ENCODE peak calls at places on chromosome 3, in seven cellular contexts. One of them, this sample, is unnamed. For H3K4me1 and H3K9me3, the result is how much of the 10 kb centered on the place peaks cover.

GRCh38 chr3:23071758-23072157 is 131.4 kb upstream of the UBE2E2 start:
- ATAC-seq in Panc1: no peak
- ATAC-seq in A549: no peak
- ATAC-seq in mucosa of descending colon: peak
- ATAC-seq in PC-3: no peak
- ATAC-seq in HepG2: no peak
- ATAC-seq in pancreas: no peak
- ATAC-seq in this sample: no peak

GRCh38 chr3:125310623-125311076 is 64.5 kb downstream of the ZNF148 start:
- ATAC-seq in mucosa of descending colon: peak
- ATAC-seq in Panc1: peak
- ATAC-seq in pancreas: no peak
- ATAC-seq in HepG2: peak
- ATAC-seq in A549: no peak
- ATAC-seq in PC-3: no peak
- ATAC-seq in this sample: no peak

GRCh38 chr3:121998030-121998580 is 23.9 kb downstream of the ILDR1 start:
- ATAC-seq in Panc1: no peak
- ATAC-seq in A549: no peak
- ATAC-seq in PC-3: peak
- ATAC-seq in pancreas: no peak
- ATAC-seq in mucosa of descending colon: peak
- ATAC-seq in HepG2: no peak
- ATAC-seq in this sample: no peak

GRCh38 chr3:4978259-4978965 is 825 bp upstream of the BHLHE40 start:
- ATAC-seq in A549: peak
- ATAC-seq in HepG2: peak
- ATAC-seq in Panc1: peak
- ATAC-seq in PC-3: peak
- ATAC-seq in pancreas: peak
- ATAC-seq in mucosa of descending colon: peak
- ATAC-seq in this sample: peak

GRCh38 chr3:72323794-72324193 is 524.5 kb downstream of the SHQ1 start:
- ATAC-seq in HepG2: no peak
- ATAC-seq in mucosa of descending colon: no peak
- ATAC-seq in Panc1: no peak
- ATAC-seq in pancreas: no peak
- ATAC-seq in PC-3: no peak
- ATAC-seq in A549: no peak
- ATAC-seq in this sample: no peak

GRCh38 chr3:162217603-162218002 is 721.0 kb downstream of the OTOL1 start:
- ATAC-seq in HepG2: no peak
- ATAC-seq in A549: no peak
- ATAC-seq in mucosa of descending colon: no peak
- ATAC-seq in pancreas: no peak
- ATAC-seq in Panc1: no peak
- ATAC-seq in PC-3: peak
- ATAC-seq in this sample: no peak

GRCh38 chr3:12931273-12931905 is 90.0 kb upstream of the RPL32 start:
- ATAC-seq in mucosa of descending colon: no peak
- ATAC-seq in Panc1: no peak
- ATAC-seq in A549: no peak
- ATAC-seq in pancreas: no peak
- ATAC-seq in HepG2: peak
- ATAC-seq in PC-3: no peak
- ATAC-seq in this sample: no peak

GRCh38 chr3:101970915-101971314 is 121.6 kb downstream of the NFKBIZ start:
- ATAC-seq in HepG2: peak
- ATAC-seq in Panc1: no peak
- ATAC-seq in PC-3: no peak
- ATAC-seq in pancreas: no peak
- ATAC-seq in mucosa of descending colon: no peak
- ATAC-seq in A549: no peak
- ATAC-seq in this sample: no peak

GRCh38 chr3:150327678-150328667 is 80.1 kb upstream of the TSC22D2 start:
- ATAC-seq in mucosa of descending colon: no peak
- ATAC-seq in PC-3: no peak
- ATAC-seq in A549: no peak
- ATAC-seq in pancreas: no peak
- ATAC-seq in HepG2: no peak
- ATAC-seq in Panc1: no peak
- ATAC-seq in this sample: no peak

GRCh38 chr3:23966308-23966707 is 21.2 kb downstream of the NR1D2 start:
- ATAC-seq in A549: no peak
- ATAC-seq in mucosa of descending colon: no peak
- ATAC-seq in pancreas: no peak
- ATAC-seq in PC-3: no peak
- ATAC-seq in HepG2: no peak
- ATAC-seq in Panc1: no peak
- ATAC-seq in this sample: no peak

GRCh38 chr3:172201136-172201989 is 162.0 kb downstream of the FNDC3B start:
- ATAC-seq in PC-3: no peak
- ATAC-seq in HepG2: no peak
- ATAC-seq in A549: peak
- ATAC-seq in pancreas: peak
- ATAC-seq in mucosa of descending colon: peak
- ATAC-seq in Panc1: peak
- ATAC-seq in this sample: peak

GRCh38 chr3:184690236-184690883 is 21.5 kb downstream of the MAGEF1 start:
- ATAC-seq in pancreas: no peak
- ATAC-seq in A549: no peak
- ATAC-seq in PC-3: no peak
- ATAC-seq in Panc1: peak
- ATAC-seq in mucosa of descending colon: no peak
- ATAC-seq in HepG2: no peak
- ATAC-seq in this sample: no peak

GRCh38 chr3:46927718-46928073 is 48.8 kb downstream of the CCDC12 start:
- ATAC-seq in A549: no peak
- ATAC-seq in pancreas: no peak
- ATAC-seq in HepG2: no peak
- ATAC-seq in mucosa of descending colon: no peak
- ATAC-seq in PC-3: no peak
- ATAC-seq in Panc1: no peak
- ATAC-seq in this sample: no peak
- H3K4me1 ChIP-seq in A549: half or more
- H3K4me1 ChIP-seq in pancreas: under half
- H3K4me1 ChIP-seq in HepG2: under half
- H3K4me1 ChIP-seq in mucosa of descending colon: half or more
- H3K4me1 ChIP-seq in PC-3: under half
- H3K4me1 ChIP-seq in Panc1: under half
- H3K4me1 ChIP-seq in this sample: under half

GRCh38 chr3:8348076-8348475 is 153.5 kb upstream of the LMCD1 start:
- ATAC-seq in mucosa of descending colon: no peak
- ATAC-seq in PC-3: no peak
- ATAC-seq in A549: no peak
- ATAC-seq in Panc1: no peak
- ATAC-seq in pancreas: no peak
- ATAC-seq in HepG2: no peak
- ATAC-seq in this sample: no peak

GRCh38 chr3:8357859-8358258 is 143.8 kb upstream of the LMCD1 start:
- ATAC-seq in pancreas: no peak
- ATAC-seq in Panc1: no peak
- ATAC-seq in mucosa of descending colon: no peak
- ATAC-seq in A549: no peak
- ATAC-seq in HepG2: no peak
- ATAC-seq in PC-3: no peak
- ATAC-seq in this sample: no peak

GRCh38 chr3:8353364-8353763 is 148.3 kb upstream of the LMCD1 start:
- ATAC-seq in A549: no peak
- ATAC-seq in pancreas: no peak
- ATAC-seq in Panc1: no peak
- ATAC-seq in HepG2: no peak
- ATAC-seq in PC-3: no peak
- ATAC-seq in mucosa of descending colon: no peak
- ATAC-seq in this sample: no peak

GRCh38 chr3:8355346-8355745 is 146.3 kb upstream of the LMCD1 start:
- ATAC-seq in pancreas: no peak
- ATAC-seq in PC-3: no peak
- ATAC-seq in mucosa of descending colon: no peak
- ATAC-seq in A549: no peak
- ATAC-seq in HepG2: no peak
- ATAC-seq in Panc1: no peak
- ATAC-seq in this sample: no peak

DNA sequence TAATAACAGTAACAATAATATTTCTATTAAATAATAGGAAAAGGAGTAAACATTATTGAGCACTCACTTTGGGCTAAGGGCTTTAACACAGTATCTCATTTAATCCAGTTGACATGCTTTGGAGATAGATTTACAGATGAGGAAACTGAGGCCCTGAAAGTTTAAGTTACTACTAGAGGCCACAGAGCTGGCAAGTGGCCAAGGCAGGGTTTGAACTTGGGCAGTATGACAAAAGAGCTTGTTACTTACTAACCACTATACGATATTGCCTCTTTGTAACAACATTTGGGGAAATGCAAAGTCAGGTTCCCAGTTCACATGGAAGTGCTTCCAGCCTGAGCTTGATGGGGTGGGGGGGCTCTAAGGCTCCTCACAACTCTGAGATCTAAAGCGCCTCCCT is 149.1 kb upstream of the LMCD1 start:
- ATAC-seq in Panc1: no peak
- ATAC-seq in A549: no peak
- ATAC-seq in PC-3: no peak
- ATAC-seq in mucosa of descending colon: no peak
- ATAC-seq in pancreas: no peak
- ATAC-seq in HepG2: no peak
- ATAC-seq in this sample: no peak
- H3K9me3 ChIP-seq in Panc1: under half
- H3K9me3 ChIP-seq in A549: under half
- H3K9me3 ChIP-seq in PC-3: under half
- H3K9me3 ChIP-seq in mucosa of descending colon: under half
- H3K9me3 ChIP-seq in pancreas: under half
- H3K9me3 ChIP-seq in HepG2: under half
- H3K9me3 ChIP-seq in this sample: under half

GRCh38 chr3:52986049-52986448 is 59.8 kb downstream of the SFMBT1 start:
- ATAC-seq in mucosa of descending colon: no peak
- ATAC-seq in HepG2: no peak
- ATAC-seq in pancreas: no peak
- ATAC-seq in PC-3: peak
- ATAC-seq in Panc1: no peak
- ATAC-seq in A549: no peak
- ATAC-seq in this sample: no peak

GRCh38 chr3:52983336-52983807 is 62.5 kb downstream of the SFMBT1 start:
- ATAC-seq in A549: no peak
- ATAC-seq in HepG2: no peak
- ATAC-seq in PC-3: no peak
- ATAC-seq in pancreas: no peak
- ATAC-seq in Panc1: no peak
- ATAC-seq in mucosa of descending colon: peak
- ATAC-seq in this sample: no peak

GRCh38 chr3:52986938-52987337 is 58.9 kb downstream of the SFMBT1 start:
- ATAC-seq in A549: no peak
- ATAC-seq in HepG2: no peak
- ATAC-seq in PC-3: no peak
- ATAC-seq in pancreas: no peak
- ATAC-seq in Panc1: no peak
- ATAC-seq in mucosa of descending colon: no peak
- ATAC-seq in this sample: no peak

GRCh38 chr3:52982839-52983238 is 63.0 kb downstream of the SFMBT1 start:
- ATAC-seq in mucosa of descending colon: peak
- ATAC-seq in HepG2: no peak
- ATAC-seq in Panc1: no peak
- ATAC-seq in pancreas: no peak
- ATAC-seq in PC-3: peak
- ATAC-seq in A549: no peak
- ATAC-seq in this sample: no peak

DNA sequence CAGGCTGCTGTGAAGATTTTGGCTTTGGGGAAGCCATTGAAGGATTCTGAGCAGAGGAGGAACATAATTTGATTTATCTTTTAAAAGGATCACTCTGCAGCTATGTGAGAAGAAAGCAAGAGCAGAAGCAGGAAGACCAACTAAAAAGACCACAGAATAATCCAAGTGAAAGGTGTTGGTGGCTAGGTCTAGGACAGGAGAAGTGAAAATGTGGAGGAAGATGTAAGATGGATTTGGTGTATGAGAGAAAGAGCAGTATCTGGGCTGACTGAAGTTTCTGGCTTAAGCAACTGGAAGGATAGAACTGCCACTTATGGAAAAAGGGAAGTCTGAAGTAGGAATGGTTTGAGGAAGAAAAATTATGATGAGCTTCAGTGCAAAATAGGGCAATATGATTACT is 62.0 kb downstream of the SFMBT1 start:
- ATAC-seq in Panc1: no peak
- ATAC-seq in HepG2: no peak
- ATAC-seq in mucosa of descending colon: peak
- ATAC-seq in pancreas: no peak
- ATAC-seq in PC-3: no peak
- ATAC-seq in A549: no peak
- ATAC-seq in this sample: no peak
- TF ChIP-seq CTCF in Panc1: no peak
- TF ChIP-seq CTCF in HepG2: no peak
- TF ChIP-seq CTCF in mucosa of descending colon: no peak
- TF ChIP-seq CTCF in pancreas: no peak
- TF ChIP-seq CTCF in PC-3: no peak
- TF ChIP-seq CTCF in A549: no peak
- TF ChIP-seq CTCF in this sample: no peak

GRCh38 chr3:98979296-98979695 is 77.8 kb upstream of the DCBLD2 start:
- ATAC-seq in Panc1: no peak
- ATAC-seq in PC-3: no peak
- ATAC-seq in mucosa of descending colon: no peak
- ATAC-seq in HepG2: no peak
- ATAC-seq in A549: no peak
- ATAC-seq in pancreas: no peak
- ATAC-seq in this sample: no peak
- H3K4me1 ChIP-seq in Panc1: under half
- H3K4me1 ChIP-seq in PC-3: half or more
- H3K4me1 ChIP-seq in mucosa of descending colon: under half
- H3K4me1 ChIP-seq in HepG2: under half
- H3K4me1 ChIP-seq in A549: half or more
- H3K4me1 ChIP-seq in pancreas: under half
- H3K4me1 ChIP-seq in this sample: under half

DNA sequence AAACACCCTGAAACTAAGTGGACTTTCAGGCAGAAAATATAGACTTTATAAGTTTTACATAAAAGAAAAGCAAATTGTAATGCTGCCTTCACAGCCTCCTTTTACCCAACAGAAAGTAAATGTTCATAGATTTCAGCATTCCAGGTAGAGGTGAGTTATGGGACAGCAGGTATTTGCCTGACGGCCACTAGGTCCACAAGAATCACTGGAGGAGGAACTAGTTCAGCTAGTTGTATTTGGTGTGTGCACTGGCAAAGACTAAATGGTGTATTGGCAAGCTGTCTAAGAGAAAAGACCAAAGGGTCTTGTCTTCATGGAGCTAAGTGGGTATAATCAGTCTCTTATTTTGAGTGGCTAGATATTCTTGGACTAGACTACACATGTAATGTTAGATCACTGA is 34.2 kb downstream of the ZNF654 start:
- ATAC-seq in Panc1: no peak
- ATAC-seq in mucosa of descending colon: no peak
- ATAC-seq in pancreas: no peak
- ATAC-seq in HepG2: no peak
- ATAC-seq in A549: no peak
- ATAC-seq in PC-3: no peak
- ATAC-seq in this sample: no peak
- H3K9me3 ChIP-seq in Panc1: under half
- H3K9me3 ChIP-seq in mucosa of descending colon: under half
- H3K9me3 ChIP-seq in pancreas: under half
- H3K9me3 ChIP-seq in HepG2: under half
- H3K9me3 ChIP-seq in A549: under half
- H3K9me3 ChIP-seq in PC-3: under half
- H3K9me3 ChIP-seq in this sample: under half

This sample was measured in gastroesophageal sphincter.